ENCODE peak calls at places on chromosomes 11 and 22, in four cellular contexts. H is left ventricle myocardium inferior, D is WTC11, T is sciatic nerve. Q is an unnamed sample.

GRCh38 chr11:110431212-110432073 is 1.7 kb downstream of the FDX1 start:
- DNase-seq in D (no peak), H (no peak), T (no peak), Q (no peak)

GRCh38 chr22:23197836-23198235 is 17.5 kb downstream of the BCR start:
- DNase-seq in H (no peak), T (no peak), D (no peak), Q (no peak)

GRCh38 chr11:131688056-131688693 is 317.8 kb downstream of the NTM start:
- DNase-seq in H (peak; percentile 47), T (peak; percentile 69), D (peak; percentile 81), Q (peak; percentile 28)

GRCh38 chr11:64019106-64020031 is 16.4 kb upstream of the FLRT1 start:
- DNase-seq in D (no peak), T (no peak), H (peak; percentile 59), Q (no peak)

GRCh38 chr11:113778111-113778910 is 1.3 kb upstream of the CLDN25 start:
- DNase-seq in D (no peak), T (no peak), H (no peak), Q (peak; percentile 53)

GRCh38 chr11:78031629-78032028 is 8.6 kb upstream of the KCTD14 start:
- DNase-seq in D (no peak), H (no peak), T (no peak), Q (no peak)

GRCh38 chr11:10483584-10483983 is 28.5 kb downstream of the AMPD3 start:
- DNase-seq in H (no peak), T (no peak), D (no peak), Q (no peak)

GRCh38 chr11:103055174-103055890 is 36.6 kb downstream of the DCUN1D5 start:
- DNase-seq in D (no peak), T (no peak), H (no peak), Q (peak; percentile 52)

GRCh38 chr11:78386551-78386950 is 31.1 kb downstream of the GAB2 start:
- DNase-seq in D (no peak), T (no peak), H (no peak), Q (no peak)

GRCh38 chr11:1308745-1309497 is 511 bp downstream of the TOLLIP start:
- DNase-seq in H (no peak), D (no peak), T (no peak), Q (no peak)

GRCh38 chr11:130400793-130401483 is 27.5 kb downstream of the ADAMTS8 start:
- DNase-seq in D (no peak), H (no peak), T (no peak), Q (no peak)

GRCh38 chr22:33919591-33920501 is at the start of gene LARGE1:
- DNase-seq in D (peak; percentile 58), H (peak; percentile 37), T (peak; percentile 67), Q (no peak)

GRCh38 chr11:26779466-26779865 is 57.6 kb upstream of the SLC5A12 start:
- DNase-seq in D (no peak), T (no peak), H (no peak), Q (no peak)

GRCh38 chr22:44331881-44332714 is 19.3 kb upstream of the SHISAL1 start:
- DNase-seq in T (no peak), H (peak; percentile 37), D (no peak), Q (no peak)

GRCh38 chr11:130873766-130874165 is 42.5 kb downstream of the SNX19 start:
- DNase-seq in D (no peak), T (no peak), H (no peak), Q (no peak)

GRCh38 chr11:62169448-62169847 is 20.6 kb upstream of the SCGB1D1 start:
- DNase-seq in T (no peak), H (peak; percentile 38), D (no peak), Q (no peak)

GRCh38 chr11:15157181-15157580 is 42.5 kb downstream of the INSC start:
- DNase-seq in D (no peak), T (no peak), H (no peak), Q (peak; percentile 45)

GRCh38 chr11:106281455-106282173 is 204.2 kb downstream of the AASDHPPT start:
- DNase-seq in H (no peak), D (no peak), T (no peak), Q (peak; percentile 11)

GRCh38 chr11:62392944-62393628 is 25.7 kb upstream of the SCGB1A1 start:
- DNase-seq in D (no peak), T (peak; percentile 50), H (no peak), Q (peak; percentile 42)

GRCh38 chr22:47777426-47777825 is 1015.0 kb downstream of the TBC1D22A start:
- DNase-seq in H (no peak), D (no peak), T (no peak), Q (no peak)

GRCh38 chr11:115944596-115944995 is 440.4 kb upstream of the CADM1 start:
- DNase-seq in H (no peak), D (no peak), T (no peak), Q (peak; percentile 27)

GRCh38 chr11:64238076-64238475 is 2.8 kb upstream of the FKBP2 start:
- DNase-seq in H (no peak), T (no peak), D (no peak), Q (no peak)

GRCh38 chr11:119371778-119372182 is 9.7 kb downstream of the USP2 start:
- DNase-seq in H (no peak), D (no peak), T (no peak), Q (peak; percentile 60)

GRCh38 chr11:56886465-56886864 is 102.2 kb upstream of the OR5AK2 start:
- DNase-seq in T (no peak), D (no peak), H (no peak), Q (no peak)

Q was measured in H4.